ENCODE peak calls at places on chromosomes 16 and 17, in five cellular contexts. R is activated T-cell treated with anti-CD3 and anti-CD28 coated beads for 1 hour, T is ELR, B is NCI-H82, P is NCI-H2227 treated with DMSO at 0.1 percent for 48 hours. W is an unnamed sample.

GRCh38 chr17:28968269-28968913 is 17.1 kb upstream of the PHF12 start:
- DNase-seq in R (no peak), T (no peak), B (peak), P (no peak), W (no peak)

GRCh38 chr17:46162871-46163270 is 30.4 kb downstream of the KANSL1 start:
- DNase-seq in R (no peak), T (no peak), B (no peak), P (no peak), W (no peak)

GRCh38 chr16:27427538-27427937 is 25.6 kb downstream of the IL21R start:
- DNase-seq in R (no peak), T (no peak), B (no peak), P (no peak), W (no peak)

GRCh38 chr17:67737145-67737544 is 19.4 kb downstream of the NOL11 start:
- DNase-seq in R (no peak), T (no peak), B (no peak), P (no peak), W (no peak)

GRCh38 chr16:3980311-3981111 is 100.0 kb upstream of the CREBBP start:
- DNase-seq in R (no peak), T (peak), B (no peak), P (no peak), W (no peak)

GRCh38 chr16:9008335-9009260 is 44.9 kb upstream of the USP7 start:
- DNase-seq in R (peak), T (peak), B (peak), P (peak), W (peak)

GRCh38 chr16:2584742-2585650 is 47.2 kb downstream of the PDPK1 start:
- DNase-seq in R (no peak), T (no peak), B (no peak), P (no peak), W (no peak)

GRCh38 chr17:65670667-65671371 is 109.4 kb upstream of the AXIN2 start:
- DNase-seq in R (no peak), T (no peak), B (no peak), P (no peak), W (no peak)

GRCh38 chr16:87178977-87179376 is 138.2 kb downstream of the C16orf95 start:
- DNase-seq in R (no peak), T (peak), B (no peak), P (no peak), W (no peak)

GRCh38 chr16:17213974-17214373 is 256.8 kb downstream of the XYLT1 start:
- DNase-seq in R (no peak), T (no peak), B (no peak), P (no peak), W (no peak)

GRCh38 chr16:21223787-21224186 is 9.7 kb upstream of the ANKS4B start:
- DNase-seq in R (no peak), T (no peak), B (no peak), P (no peak), W (no peak)

GRCh38 chr17:50094243-50094752 is 853 bp upstream of the PDK2 start:
- DNase-seq in R (peak), T (peak), B (peak), P (peak), W (peak)

GRCh38 chr17:44807093-44807816 is 22.8 kb downstream of the GJC1 start:
- DNase-seq in R (no peak), T (no peak), B (no peak), P (no peak), W (no peak)

GRCh38 chr16:424033-424622 is 1.3 kb upstream of the RAB11FIP3 start:
- DNase-seq in R (no peak), T (peak), B (no peak), P (peak), W (no peak)

GRCh38 chr16:31872201-31872600 is 1.4 kb upstream of the ZNF267 start:
- DNase-seq in R (no peak), T (no peak), B (no peak), P (no peak), W (no peak)

GRCh38 chr16:82639666-82640336 is 13.0 kb downstream of the CDH13 start:
- DNase-seq in R (peak), T (peak), B (peak), P (no peak), W (peak)

GRCh38 chr17:35341465-35341992 is 31.9 kb downstream of the SLFN11 start:
- DNase-seq in R (no peak), T (no peak), B (no peak), P (no peak), W (no peak)

GRCh38 chr17:76791053-76791980 is 53.4 kb downstream of the MFSD11 start:
- DNase-seq in R (peak), T (peak), B (no peak), P (peak), W (no peak)

GRCh38 chr16:6863135-6863534 is 469.5 kb upstream of the RBFOX1 start:
- DNase-seq in R (no peak), T (no peak), B (no peak), P (no peak), W (no peak)

GRCh38 chr17:19012171-19013080 is 7.9 kb upstream of the FAM83G start:
- DNase-seq in R (no peak), T (no peak), B (no peak), P (no peak), W (no peak)

W was measured in progenitor cell of endocrine pancreas.